ENCODE peak calls at places on chromosomes 11 and 22, in five cellular contexts. One of them, this sample, is unnamed.

GRCh38 chr22:20233351-20234313 is 34.5 kb downstream of the RTN4R start:
- DNase-seq in HFFc6: no peak
- DNase-seq in AG09309: no peak
- DNase-seq in RWPE1: no peak
- DNase-seq in GM20000: peak
- DNase-seq in this sample: no peak

GRCh38 chr11:79244175-79244804 is 196.5 kb downstream of the TENM4 start:
- DNase-seq in HFFc6: peak
- DNase-seq in RWPE1: peak
- DNase-seq in AG09309: peak
- DNase-seq in GM20000: no peak
- DNase-seq in this sample: peak

GRCh38 chr22:25475554-25476022 is 88.9 kb upstream of the GRK3 start:
- DNase-seq in RWPE1: no peak
- DNase-seq in AG09309: no peak
- DNase-seq in HFFc6: no peak
- DNase-seq in GM20000: no peak
- DNase-seq in this sample: peak

GRCh38 chr22:50473855-50474671 is 772 bp downstream of the SBF1 start:
- DNase-seq in RWPE1: no peak
- DNase-seq in GM20000: no peak
- DNase-seq in AG09309: no peak
- DNase-seq in HFFc6: peak
- DNase-seq in this sample: no peak

GRCh38 chr11:113261709-113262475 is 52.5 kb upstream of the TTC12 start:
- DNase-seq in GM20000: no peak
- DNase-seq in AG09309: no peak
- DNase-seq in HFFc6: peak
- DNase-seq in RWPE1: no peak
- DNase-seq in this sample: no peak

GRCh38 chr11:108538022-108538424 is 39.8 kb upstream of the POGLUT3 start:
- DNase-seq in RWPE1: no peak
- DNase-seq in AG09309: no peak
- DNase-seq in GM20000: no peak
- DNase-seq in HFFc6: no peak
- DNase-seq in this sample: no peak

GRCh38 chr11:125412177-125412496 is 83.9 kb downstream of the FEZ1 start:
- DNase-seq in AG09309: no peak
- DNase-seq in GM20000: no peak
- DNase-seq in RWPE1: no peak
- DNase-seq in HFFc6: no peak
- DNase-seq in this sample: no peak

GRCh38 chr11:65427691-65428577 is 5.3 kb downstream of the NEAT1 start:
- DNase-seq in GM20000: no peak
- DNase-seq in RWPE1: no peak
- DNase-seq in AG09309: peak
- DNase-seq in HFFc6: peak
- DNase-seq in this sample: no peak

GRCh38 chr11:128496249-128496648 is 91.1 kb downstream of the ETS1 start:
- DNase-seq in HFFc6: no peak
- DNase-seq in AG09309: no peak
- DNase-seq in RWPE1: no peak
- DNase-seq in GM20000: no peak
- DNase-seq in this sample: no peak

GRCh38 chr11:43119275-43119970 is 192.4 kb upstream of the API5 start:
- DNase-seq in AG09309: no peak
- DNase-seq in GM20000: no peak
- DNase-seq in RWPE1: no peak
- DNase-seq in HFFc6: no peak
- DNase-seq in this sample: no peak

GRCh38 chr22:37860796-37861421 is 11.7 kb downstream of the EIF3L start:
- DNase-seq in RWPE1: no peak
- DNase-seq in AG09309: no peak
- DNase-seq in GM20000: no peak
- DNase-seq in HFFc6: no peak
- DNase-seq in this sample: no peak

GRCh38 chr11:818396-819128 is at the start of gene PNPLA2:
- DNase-seq in HFFc6: peak
- DNase-seq in RWPE1: peak
- DNase-seq in AG09309: no peak
- DNase-seq in GM20000: no peak
- DNase-seq in this sample: no peak

GRCh38 chr11:36333897-36334296 is 37.8 kb downstream of the PRR5L start:
- DNase-seq in GM20000: no peak
- DNase-seq in AG09309: no peak
- DNase-seq in HFFc6: peak
- DNase-seq in RWPE1: no peak
- DNase-seq in this sample: no peak

GRCh38 chr22:21077884-21078508 is 32.2 kb downstream of the LRRC74B start:
- DNase-seq in AG09309: no peak
- DNase-seq in GM20000: no peak
- DNase-seq in HFFc6: no peak
- DNase-seq in RWPE1: no peak
- DNase-seq in this sample: no peak

GRCh38 chr22:46673677-46674236 is 53.6 kb downstream of the GRAMD4 start:
- DNase-seq in AG09309: no peak
- DNase-seq in HFFc6: no peak
- DNase-seq in GM20000: peak
- DNase-seq in RWPE1: no peak
- DNase-seq in this sample: no peak

GRCh38 chr22:24526191-24526590 is 28.7 kb downstream of the GUCD1 start:
- DNase-seq in HFFc6: peak
- DNase-seq in AG09309: no peak
- DNase-seq in RWPE1: no peak
- DNase-seq in GM20000: no peak
- DNase-seq in this sample: no peak

DNA sequence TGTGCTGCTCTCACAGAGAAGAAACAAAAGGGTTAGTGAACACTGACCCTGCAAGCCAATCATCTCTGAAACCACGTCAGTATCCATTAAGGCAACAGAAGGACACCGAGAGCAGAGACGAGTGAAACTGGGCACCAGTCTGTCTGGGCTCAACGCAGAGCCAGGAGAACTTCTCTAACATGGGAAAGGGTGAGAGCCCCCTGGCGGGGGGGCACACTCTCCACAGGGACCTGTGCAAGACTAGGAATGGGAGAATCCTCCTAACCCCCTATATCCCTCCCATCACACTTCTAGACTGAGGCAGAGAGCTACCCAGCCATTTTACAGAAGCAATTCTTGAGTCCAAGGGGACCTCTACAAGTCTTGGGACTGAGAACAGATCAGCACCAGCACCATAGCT is 285.8 kb downstream of the SOX6 start:
- DNase-seq in AG09309: no peak
- DNase-seq in HFFc6: no peak
- DNase-seq in RWPE1: no peak
- DNase-seq in GM20000: no peak
- DNase-seq in this sample: no peak
- TF ChIP-seq CTCF in AG09309: no peak
- TF ChIP-seq CTCF in HFFc6: no peak
- TF ChIP-seq CTCF in RWPE1: no peak
- TF ChIP-seq CTCF in GM20000: no peak
- TF ChIP-seq CTCF in this sample: no peak

GRCh38 chr11:123303924-123304323 is 108.9 kb upstream of the CLMP start:
- DNase-seq in GM20000: no peak
- DNase-seq in HFFc6: no peak
- DNase-seq in AG09309: no peak
- DNase-seq in RWPE1: no peak
- DNase-seq in this sample: no peak
- TF ChIP-seq CTCF in GM20000: no peak
- TF ChIP-seq CTCF in HFFc6: no peak
- TF ChIP-seq CTCF in AG09309: no peak
- TF ChIP-seq CTCF in RWPE1: no peak
- TF ChIP-seq CTCF in this sample: no peak

GRCh38 chr22:31496007-31496734 is at the start of gene SFI1:
- DNase-seq in GM20000: peak
- DNase-seq in RWPE1: peak
- DNase-seq in HFFc6: peak
- DNase-seq in AG09309: peak
- DNase-seq in this sample: no peak
- TF ChIP-seq CTCF in GM20000: no peak
- TF ChIP-seq CTCF in RWPE1: no peak
- TF ChIP-seq CTCF in HFFc6: peak
- TF ChIP-seq CTCF in AG09309: peak
- TF ChIP-seq CTCF in this sample: peak

DNA sequence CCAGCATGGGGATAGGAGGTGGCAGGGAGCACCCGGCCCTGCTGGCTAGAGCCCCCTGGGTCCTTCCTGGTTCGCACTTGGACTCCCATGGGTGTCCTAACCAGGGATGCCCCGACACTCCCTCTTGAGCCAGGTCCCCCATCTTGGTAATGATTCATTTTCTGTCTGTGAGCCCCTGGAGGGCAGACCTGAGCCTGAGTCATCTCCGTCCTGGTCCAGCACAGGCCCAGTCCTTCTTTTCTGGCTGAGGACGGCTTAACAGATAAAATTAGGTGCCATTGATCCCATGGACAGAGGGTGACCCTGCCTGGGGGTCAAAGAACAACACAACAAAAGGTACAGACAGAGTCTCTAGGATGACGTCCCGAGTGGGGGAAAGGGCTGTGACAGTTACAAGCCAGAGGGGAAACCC is 3.5 kb downstream of the RHOD start:
- DNase-seq in AG09309: no peak
- DNase-seq in GM20000: no peak
- DNase-seq in HFFc6: no peak
- DNase-seq in RWPE1: peak
- DNase-seq in this sample: no peak
- TF ChIP-seq CTCF in AG09309: no peak
- TF ChIP-seq CTCF in GM20000: no peak
- TF ChIP-seq CTCF in HFFc6: no peak
- TF ChIP-seq CTCF in RWPE1: no peak
- TF ChIP-seq CTCF in this sample: no peak

GRCh38 chr11:72333657-72334056 is 89.7 kb upstream of the PHOX2A start:
- DNase-seq in HFFc6: no peak
- DNase-seq in RWPE1: no peak
- DNase-seq in AG09309: no peak
- DNase-seq in GM20000: no peak
- DNase-seq in this sample: no peak
- TF ChIP-seq CTCF in HFFc6: no peak
- TF ChIP-seq CTCF in RWPE1: no peak
- TF ChIP-seq CTCF in AG09309: peak
- TF ChIP-seq CTCF in GM20000: no peak
- TF ChIP-seq CTCF in this sample: no peak